ENCODE peak calls at places on chromosomes 1 and 21, in four cellular contexts. Z is globus pallidus, C is Caco-2, B is iPS-NIHi11. N is an unnamed sample.

GRCh38 chr1:212234431-212235298 is 50.5 kb upstream of the PPP2R5A start:
- DNase-seq in C (no peak), Z (no peak), B (peak), N (no peak)

GRCh38 chr1:39195166-39196111 is 9.1 kb upstream of the MACF1 start:
- DNase-seq in C (no peak), B (no peak), Z (no peak), N (no peak)

GRCh38 chr1:15341634-15342375 is 67.9 kb upstream of the EFHD2 start:
- DNase-seq in B (no peak), Z (no peak), C (no peak), N (no peak)

GRCh38 chr1:150472606-150473200 is 14.5 kb upstream of the TARS2 start:
- DNase-seq in C (no peak), B (peak), Z (no peak), N (no peak)

GRCh38 chr1:36151133-36151844 is 2.0 kb upstream of the TRAPPC3 start:
- DNase-seq in B (no peak), C (no peak), Z (no peak), N (no peak)

GRCh38 chr1:108962681-108963051 is 618 bp downstream of the CLCC1 start:
- DNase-seq in Z (no peak), C (peak), B (no peak), N (no peak)

GRCh38 chr21:33490991-33491372 is 534 bp downstream of the DNAJC28 start:
- DNase-seq in Z (no peak), C (no peak), B (no peak), N (peak)

GRCh38 chr1:64750092-64750491 is 5.2 kb downstream of the RAVER2 start:
- DNase-seq in Z (no peak), C (no peak), B (no peak), N (no peak)

GRCh38 chr1:235617808-235618207 is 31.8 kb downstream of the GNG4 start:
- DNase-seq in B (no peak), Z (no peak), C (no peak), N (no peak)

GRCh38 chr1:98651116-98651625 is 10.3 kb upstream of the SNX7 start:
- DNase-seq in B (no peak), Z (no peak), C (no peak), N (no peak)